ENCODE peak calls at places on chromosomes 4 and X, in four cellular contexts. One of them, this sample, is unnamed.

GRCh38 chr4:140463610-140464009 is 34.5 kb downstream of the MGAT4D start:
- DNase-seq in fibroblast of lung: no peak
- DNase-seq in K562: no peak
- DNase-seq in breast epithelium: no peak
- DNase-seq in this sample: no peak

GRCh38 chrX:111352424-111352823 is 59.6 kb downstream of the DCX start:
- DNase-seq in fibroblast of lung: peak; percentile 38
- DNase-seq in K562: no peak
- DNase-seq in breast epithelium: peak; percentile 24
- DNase-seq in this sample: no peak

GRCh38 chr4:7375427-7375826 is 59.3 kb downstream of the PSAPL1 start:
- DNase-seq in fibroblast of lung: peak; percentile 2
- DNase-seq in K562: no peak
- DNase-seq in breast epithelium: no peak
- DNase-seq in this sample: no peak

GRCh38 chr4:70703695-70704332 is 15.5 kb downstream of the UTP3 start:
- DNase-seq in fibroblast of lung: peak; percentile 72
- DNase-seq in K562: peak; percentile 31
- DNase-seq in breast epithelium: no peak
- DNase-seq in this sample: no peak

GRCh38 chrX:69616520-69617203 is 749 bp downstream of the EDA start:
- DNase-seq in fibroblast of lung: no peak
- DNase-seq in K562: no peak
- DNase-seq in breast epithelium: no peak
- DNase-seq in this sample: no peak

GRCh38 chr4:139603576-139604387 is 47.8 kb upstream of the SETD7 start:
- DNase-seq in fibroblast of lung: peak; percentile 73
- DNase-seq in K562: peak; percentile 80
- DNase-seq in breast epithelium: no peak
- DNase-seq in this sample: peak; percentile 34

GRCh38 chrX:138897621-138898492 is 186.3 kb upstream of the FGF13 start:
- DNase-seq in fibroblast of lung: no peak
- DNase-seq in K562: no peak
- DNase-seq in breast epithelium: no peak
- DNase-seq in this sample: no peak

GRCh38 chr4:57425610-57426009 is 315.4 kb upstream of the IGFBP7 start:
- DNase-seq in fibroblast of lung: no peak
- DNase-seq in K562: no peak
- DNase-seq in breast epithelium: no peak
- DNase-seq in this sample: no peak

GRCh38 chr4:111961806-111962205 is 183.4 kb upstream of the FAM241A start:
- DNase-seq in fibroblast of lung: no peak
- DNase-seq in K562: no peak
- DNase-seq in breast epithelium: no peak
- DNase-seq in this sample: no peak

GRCh38 chrX:148902581-148902980 is 402.2 kb downstream of the AFF2 start:
- DNase-seq in fibroblast of lung: no peak
- DNase-seq in K562: no peak
- DNase-seq in breast epithelium: no peak
- DNase-seq in this sample: no peak

GRCh38 chrX:43973249-43973672 is at the start of gene NDP:
- DNase-seq in fibroblast of lung: peak; percentile 28
- DNase-seq in K562: no peak
- DNase-seq in breast epithelium: no peak
- DNase-seq in this sample: no peak

GRCh38 chr4:36159208-36159607 is 85.1 kb downstream of the ARAP2 start:
- DNase-seq in fibroblast of lung: no peak
- DNase-seq in K562: no peak
- DNase-seq in breast epithelium: no peak
- DNase-seq in this sample: no peak

DNA sequence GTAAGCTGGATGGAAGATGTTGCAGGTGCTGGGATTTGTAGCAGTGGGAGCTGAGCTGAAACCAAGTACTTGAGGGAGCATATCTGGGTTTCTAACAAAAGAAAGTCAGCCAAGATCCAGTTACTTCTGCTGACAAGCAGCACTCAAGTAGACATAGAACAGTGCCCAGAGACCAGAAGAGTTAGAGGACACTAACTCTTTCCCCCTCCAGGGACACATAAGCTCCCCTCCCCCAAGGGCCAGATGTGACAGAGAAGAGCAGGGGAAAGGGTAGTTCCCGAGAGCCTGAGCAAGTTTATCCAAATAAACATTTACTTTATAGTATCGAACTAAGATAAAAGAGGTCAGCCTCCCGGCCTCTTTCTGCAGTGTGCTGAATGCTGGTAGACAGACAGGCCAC is 12.2 kb downstream of the TRPC3 start:
- DNase-seq in fibroblast of lung: peak; percentile 21
- DNase-seq in K562: no peak
- DNase-seq in breast epithelium: no peak
- DNase-seq in this sample: no peak
- H3K4me3 ChIP-seq in fibroblast of lung: no peak overlapping the region
- H3K4me3 ChIP-seq in K562: no peak overlapping the region
- H3K4me3 ChIP-seq in breast epithelium: no peak overlapping the region
- H3K4me3 ChIP-seq in this sample: no peak overlapping the region

GRCh38 chr4:10098770-10099139 is 17.8 kb downstream of the WDR1 start:
- DNase-seq in fibroblast of lung: peak; percentile 59
- DNase-seq in K562: no peak
- DNase-seq in breast epithelium: no peak
- DNase-seq in this sample: no peak
- H3K4me1 ChIP-seq in fibroblast of lung: peaks cover 55% of the 10 kb centered on the region
- H3K4me1 ChIP-seq in K562: peaks cover 20% of the 10 kb centered on the region
- H3K4me1 ChIP-seq in breast epithelium: peaks cover 2% of the 10 kb centered on the region
- H3K4me1 ChIP-seq in this sample: peaks cover 97% of the 10 kb centered on the region

DNA sequence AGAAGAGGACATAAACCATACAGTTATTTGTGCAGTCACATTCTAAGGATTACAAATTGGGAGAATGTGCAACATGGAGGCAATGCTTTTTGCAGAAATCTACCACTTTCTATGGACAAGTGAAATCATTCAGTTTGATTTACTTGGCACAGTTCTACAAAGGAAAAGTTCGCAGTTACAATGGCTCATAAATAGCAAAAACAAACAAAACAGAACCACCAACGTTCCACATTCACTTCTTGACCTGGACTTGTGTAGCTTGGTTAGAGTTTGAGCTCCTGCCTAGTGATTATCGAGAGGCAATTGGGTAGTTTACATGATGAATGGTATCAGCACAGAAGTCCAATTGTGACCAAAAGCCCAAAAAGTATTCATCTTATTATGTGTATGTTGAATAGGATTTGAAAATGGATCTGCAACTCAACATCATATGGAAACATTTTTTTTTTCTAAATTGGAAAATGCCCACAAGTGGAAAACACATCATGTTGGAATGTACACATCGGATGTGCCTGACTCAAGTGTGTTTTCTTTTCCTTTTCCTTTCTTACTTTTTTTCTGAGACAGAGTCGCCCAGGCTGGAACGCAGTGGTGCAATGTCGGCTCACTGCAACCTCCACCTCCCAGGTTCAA is 123.8 kb downstream of the LUZP4 start:
- DNase-seq in fibroblast of lung: peak; percentile 58
- DNase-seq in K562: no peak
- DNase-seq in breast epithelium: no peak
- DNase-seq in this sample: no peak
- H3K4me3 ChIP-seq in fibroblast of lung: no peak overlapping the region
- H3K4me3 ChIP-seq in K562: no peak overlapping the region
- H3K4me3 ChIP-seq in breast epithelium: no peak overlapping the region
- H3K4me3 ChIP-seq in this sample: no peak overlapping the region

GRCh38 chr4:176782191-176782590 is 10.5 kb downstream of the VEGFC start:
- DNase-seq in fibroblast of lung: no peak
- DNase-seq in K562: no peak
- DNase-seq in breast epithelium: no peak
- DNase-seq in this sample: no peak

GRCh38 chr4:176779421-176779820 is 13.3 kb downstream of the VEGFC start:
- DNase-seq in fibroblast of lung: no peak
- DNase-seq in K562: no peak
- DNase-seq in breast epithelium: no peak
- DNase-seq in this sample: no peak

GRCh38 chr4:176782794-176783193 is 9.9 kb downstream of the VEGFC start:
- DNase-seq in fibroblast of lung: no peak
- DNase-seq in K562: no peak
- DNase-seq in breast epithelium: no peak
- DNase-seq in this sample: no peak

GRCh38 chr4:176780995-176781738 is 11.6 kb downstream of the VEGFC start:
- DNase-seq in fibroblast of lung: peak; percentile 69
- DNase-seq in K562: no peak
- DNase-seq in breast epithelium: no peak
- DNase-seq in this sample: no peak

DNA sequence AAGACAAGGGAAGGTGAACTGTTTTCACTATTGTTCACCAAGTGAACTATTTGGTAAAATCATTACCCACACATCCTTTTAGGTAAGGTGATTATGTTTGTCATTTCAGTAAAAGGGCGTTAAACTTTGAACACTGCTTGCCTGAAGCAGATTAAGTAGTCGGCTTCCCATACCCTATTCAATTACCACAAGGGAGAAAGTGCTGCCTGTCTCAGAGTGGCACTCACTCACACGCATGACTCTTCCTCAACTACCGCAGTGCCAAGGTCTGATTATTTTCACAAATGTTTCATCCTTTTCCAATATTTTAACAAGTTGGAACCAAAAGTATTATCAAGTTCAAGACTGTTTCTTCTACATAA is 11.0 kb downstream of the VEGFC start:
- DNase-seq in fibroblast of lung: no peak
- DNase-seq in K562: no peak
- DNase-seq in breast epithelium: no peak
- DNase-seq in this sample: no peak
- H3K4me1 ChIP-seq in fibroblast of lung: peaks cover 15% of the 10 kb centered on the region
- H3K4me1 ChIP-seq in K562: no peaks in the 10 kb centered on the region
- H3K4me1 ChIP-seq in breast epithelium: no peaks in the 10 kb centered on the region
- H3K4me1 ChIP-seq in this sample: no peaks in the 10 kb centered on the region

DNA sequence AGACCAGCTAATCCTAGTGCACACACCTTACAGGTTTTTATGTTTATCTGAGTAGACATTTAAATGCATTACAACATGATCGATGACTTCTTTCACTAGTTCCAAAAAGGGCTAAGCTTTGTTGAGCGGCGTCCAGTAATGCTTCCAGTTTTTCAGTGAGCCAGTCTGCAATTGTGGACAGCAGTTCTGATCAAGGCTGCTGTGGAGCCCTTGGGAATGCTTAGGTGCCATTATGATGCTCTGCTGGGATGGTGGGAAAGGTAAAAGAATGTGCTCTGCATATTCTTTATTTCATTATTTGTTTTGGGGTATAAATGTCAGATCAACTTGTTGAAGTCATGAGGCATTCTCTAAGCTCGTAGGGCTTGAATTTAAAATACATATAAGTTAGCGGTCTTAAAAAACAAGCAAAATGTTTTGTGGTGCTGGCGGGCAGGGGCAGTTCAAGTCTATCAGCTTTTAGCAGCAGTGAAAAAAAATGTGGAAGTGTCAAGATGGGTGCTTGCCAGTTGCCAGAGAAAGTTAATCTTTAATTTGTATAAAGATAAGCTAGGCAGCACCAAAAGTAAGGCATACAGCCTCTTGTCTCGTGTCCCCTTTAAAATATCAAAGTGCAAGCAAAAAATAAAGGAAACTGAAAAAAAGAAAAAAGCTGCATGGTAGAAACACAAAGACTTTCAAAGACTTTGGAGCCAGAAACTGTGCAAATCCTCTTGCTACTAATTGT is 5.8 kb downstream of the MID1IP1 start:
- DNase-seq in fibroblast of lung: no peak
- DNase-seq in K562: peak; percentile 31
- DNase-seq in breast epithelium: no peak
- DNase-seq in this sample: no peak
- H3K4me3 ChIP-seq in fibroblast of lung: peak overlapping the region; percentile 74
- H3K4me3 ChIP-seq in K562: peak overlapping the region; percentile 86
- H3K4me3 ChIP-seq in breast epithelium: peak overlapping the region; percentile 72
- H3K4me3 ChIP-seq in this sample: peak overlapping the region; percentile 21

GRCh38 chr4:78778530-78778929 is 2.4 kb downstream of the BMP2K start:
- DNase-seq in fibroblast of lung: no peak
- DNase-seq in K562: no peak
- DNase-seq in breast epithelium: no peak
- DNase-seq in this sample: no peak

GRCh38 chr4:78781925-78782324 is 5.8 kb downstream of the BMP2K start:
- DNase-seq in fibroblast of lung: no peak
- DNase-seq in K562: no peak
- DNase-seq in breast epithelium: no peak
- DNase-seq in this sample: no peak

GRCh38 chr4:78780093-78780492 is 3.9 kb downstream of the BMP2K start:
- DNase-seq in fibroblast of lung: no peak
- DNase-seq in K562: peak; percentile 55
- DNase-seq in breast epithelium: no peak
- DNase-seq in this sample: no peak

GRCh38 chr4:78779280-78779679 is 3.1 kb downstream of the BMP2K start:
- DNase-seq in fibroblast of lung: no peak
- DNase-seq in K562: no peak
- DNase-seq in breast epithelium: no peak
- DNase-seq in this sample: no peak

GRCh38 chr4:78781086-78781630 is 5.0 kb downstream of the BMP2K start:
- DNase-seq in fibroblast of lung: no peak
- DNase-seq in K562: no peak
- DNase-seq in breast epithelium: no peak
- DNase-seq in this sample: no peak
- H3K4me1 ChIP-seq in fibroblast of lung: peaks cover 6% of the 10 kb centered on the region
- H3K4me1 ChIP-seq in K562: peaks cover 6% of the 10 kb centered on the region
- H3K4me1 ChIP-seq in breast epithelium: no peaks in the 10 kb centered on the region
- H3K4me1 ChIP-seq in this sample: peaks cover 9% of the 10 kb centered on the region

GRCh38 chr4:48493485-48494100 is 3.5 kb downstream of the ZAR1 start:
- DNase-seq in fibroblast of lung: peak; percentile 11
- DNase-seq in K562: no peak
- DNase-seq in breast epithelium: no peak
- DNase-seq in this sample: no peak

GRCh38 chr4:48489683-48490011 is 405 bp upstream of the ZAR1 start:
- DNase-seq in fibroblast of lung: no peak
- DNase-seq in K562: no peak
- DNase-seq in breast epithelium: no peak
- DNase-seq in this sample: no peak

GRCh38 chr4:48491514-48492176 is 1.6 kb downstream of the ZAR1 start:
- DNase-seq in fibroblast of lung: no peak
- DNase-seq in K562: no peak
- DNase-seq in breast epithelium: no peak
- DNase-seq in this sample: no peak

GRCh38 chr4:48490680-48491513 is 845 bp downstream of the ZAR1 start:
- DNase-seq in fibroblast of lung: no peak
- DNase-seq in K562: no peak
- DNase-seq in breast epithelium: no peak
- DNase-seq in this sample: no peak

GRCh38 chr4:48490012-48490679 is at the start of gene ZAR1:
- DNase-seq in fibroblast of lung: no peak
- DNase-seq in K562: no peak
- DNase-seq in breast epithelium: no peak
- DNase-seq in this sample: no peak
- H3K4me3 ChIP-seq in fibroblast of lung: peak within 1 kb of the TSS; percentile 20
- H3K4me3 ChIP-seq in K562: no peak within 1 kb of the TSS
- H3K4me3 ChIP-seq in breast epithelium: peak within 1 kb of the TSS; percentile 14
- H3K4me3 ChIP-seq in this sample: no peak within 1 kb of the TSS

This sample was measured in CD4-positive, alpha-beta memory T cell.